ENCODE peak calls at places on chromosome 13, in seven cellular contexts. M is dorsolateral prefrontal cortex, D is uterus, O is right cardiac atrium, L is lung, G is endodermal cell, S is astrocyte. I is an unnamed sample.
A peak's percentile ranks its signal among the peaks of the same experiment; 100 is the strongest.

GRCh38 chr13:78709028-78709427 is 50.1 kb upstream of the OBI1 start:
- DNase-seq in S (peak; percentile 30), M (no peak), G (no peak), D (no peak), O (no peak), L (no peak), I (no peak)

GRCh38 chr13:114015608-114016295 is 41.9 kb upstream of the C13orf46 start:
- DNase-seq in O (peak; percentile 70), S (no peak), D (no peak), L (no peak), M (no peak), G (no peak), I (no peak)

GRCh38 chr13:113453962-113454361 is 674 bp upstream of the ADPRHL1 start:
- DNase-seq in M (no peak), O (no peak), S (peak; percentile 8), L (no peak), G (no peak), D (no peak), I (no peak)

GRCh38 chr13:46662690-46663089 is 109.7 kb downstream of the LRCH1 start:
- DNase-seq in O (no peak), D (no peak), M (no peak), S (no peak), L (no peak), G (no peak), I (no peak)

GRCh38 chr13:38819053-38819452 is 132.2 kb downstream of the FREM2 start:
- DNase-seq in O (no peak), M (no peak), G (no peak), S (peak; percentile 51), L (no peak), D (no peak), I (no peak)

GRCh38 chr13:46751811-46752635 is 44.9 kb downstream of the ESD start:
- DNase-seq in L (no peak), D (no peak), S (peak; percentile 60), M (no peak), O (no peak), G (no peak), I (no peak)

GRCh38 chr13:106286811-106287210 is 248.7 kb downstream of the EFNB2 start:
- DNase-seq in O (no peak), L (no peak), M (no peak), G (no peak), D (no peak), S (no peak), I (no peak)

GRCh38 chr13:112112534-112113276 is 45.8 kb downstream of the SOX1 start:
- DNase-seq in G (peak; percentile 11), O (no peak), S (no peak), M (no peak), L (no peak), D (no peak), I (peak; percentile 60)

GRCh38 chr13:22915442-22916082 is 265.2 kb upstream of the SGCG start:
- DNase-seq in O (peak; percentile 83), L (peak; percentile 55), G (peak; percentile 95), S (peak; percentile 33), D (peak; percentile 66), M (peak; percentile 42), I (no peak)

GRCh38 chr13:28059214-28059613 is 41.2 kb downstream of the FLT3 start:
- DNase-seq in O (peak; percentile 52), G (peak; percentile 88), D (no peak), L (no peak), M (no peak), S (no peak), I (no peak)

GRCh38 chr13:107937841-107938240 is 277.5 kb downstream of the LIG4 start:
- DNase-seq in O (no peak), G (no peak), M (no peak), L (no peak), S (no peak), D (no peak), I (no peak)

DNA sequence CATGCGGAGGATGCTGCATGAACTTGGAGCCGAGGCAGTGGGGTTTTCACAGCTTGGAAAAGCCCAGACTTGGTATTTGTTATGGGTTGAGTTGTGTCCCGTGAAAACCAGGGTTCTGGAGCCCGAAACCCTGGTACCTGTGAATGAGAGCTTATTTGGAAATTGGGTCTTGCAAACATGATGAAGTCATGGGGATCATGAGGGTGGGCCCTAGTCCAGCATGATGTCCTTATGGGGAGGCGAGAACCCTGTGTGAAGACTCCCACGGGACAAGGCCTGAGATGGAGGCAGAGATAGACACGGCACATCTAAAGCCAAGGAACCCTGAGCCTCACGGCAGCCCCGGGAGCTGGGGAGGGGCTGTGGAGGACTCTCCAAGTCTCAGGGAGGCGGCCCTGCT is 82.3 kb downstream of the ANKRD10 start:
- DNase-seq in G (no peak), L (no peak), M (no peak), D (no peak), O (no peak), S (no peak), I (no peak)
- H3K27me3 ChIP-seq in G (no peaks in the 10 kb centered on the region), L (no peaks in the 10 kb centered on the region), M (no peaks in the 10 kb centered on the region), D (no peaks in the 10 kb centered on the region), O (no peaks in the 10 kb centered on the region), S (peaks cover 10% of the 10 kb centered on the region), I (no peaks in the 10 kb centered on the region)

GRCh38 chr13:20706661-20707060 is 3.2 kb downstream of the IL17D start:
- DNase-seq in S (no peak), G (no peak), O (no peak), M (no peak), D (no peak), L (no peak), I (no peak)

GRCh38 chr13:20702530-20702929 is 969 bp upstream of the IL17D start:
- DNase-seq in O (no peak), D (no peak), M (no peak), L (no peak), S (no peak), G (no peak), I (peak; percentile 81)

GRCh38 chr13:20702945-20703784 is at the start of gene IL17D:
- DNase-seq in L (no peak), D (no peak), O (peak; percentile 74), S (no peak), G (peak; percentile 79), M (no peak), I (no peak)

GRCh38 chr13:20704459-20705069 is 1.1 kb downstream of the IL17D start:
- DNase-seq in S (no peak), M (no peak), D (no peak), G (peak; percentile 57), O (peak; percentile 57), L (no peak), I (no peak)

DNA sequence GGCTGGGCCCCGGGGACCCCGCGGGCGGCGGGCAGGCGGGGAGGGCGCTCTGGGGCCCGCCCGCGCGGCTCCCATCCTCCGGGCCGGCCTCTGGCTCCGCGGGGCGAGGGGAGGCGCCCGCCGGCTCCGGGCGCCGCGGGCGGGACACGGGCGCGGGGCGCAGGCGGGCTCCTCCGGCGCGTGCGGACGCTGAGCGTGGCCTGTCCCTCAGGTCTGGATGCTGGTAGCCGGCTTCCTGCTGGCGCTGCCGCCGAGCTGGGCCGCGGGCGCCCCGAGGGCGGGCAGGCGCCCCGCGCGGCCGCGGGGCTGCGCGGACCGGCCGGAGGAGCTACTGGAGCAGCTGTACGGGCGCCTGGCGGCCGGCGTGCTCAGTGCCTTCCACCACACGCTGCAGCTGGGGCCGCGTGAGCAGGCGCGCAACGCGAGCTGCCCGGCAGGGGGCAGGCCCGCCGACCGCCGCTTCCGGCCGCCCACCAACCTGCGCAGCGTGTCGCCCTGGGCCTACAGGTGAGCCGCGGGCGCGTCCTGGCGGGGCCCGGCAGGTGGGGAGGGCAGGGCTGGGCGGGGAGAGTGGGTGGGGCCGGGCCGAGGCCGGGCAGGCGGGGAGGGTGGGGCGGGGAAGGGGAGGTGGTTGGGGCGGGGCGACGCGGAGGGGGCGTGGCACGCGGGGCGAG is 423 bp downstream of the IL17D start:
- DNase-seq in S (peak; percentile 62), G (peak; percentile 92), L (peak; percentile 85), O (peak; percentile 92), M (peak; percentile 54), D (peak; percentile 73), I (no peak)
- H3K27me3 ChIP-seq in S (peaks cover 16% of the 10 kb centered on the region), G (peaks cover 30% of the 10 kb centered on the region), L (no peaks in the 10 kb centered on the region), O (no peaks in the 10 kb centered on the region), M (no peaks in the 10 kb centered on the region), D (no peaks in the 10 kb centered on the region), I (no peaks in the 10 kb centered on the region)

DNA sequence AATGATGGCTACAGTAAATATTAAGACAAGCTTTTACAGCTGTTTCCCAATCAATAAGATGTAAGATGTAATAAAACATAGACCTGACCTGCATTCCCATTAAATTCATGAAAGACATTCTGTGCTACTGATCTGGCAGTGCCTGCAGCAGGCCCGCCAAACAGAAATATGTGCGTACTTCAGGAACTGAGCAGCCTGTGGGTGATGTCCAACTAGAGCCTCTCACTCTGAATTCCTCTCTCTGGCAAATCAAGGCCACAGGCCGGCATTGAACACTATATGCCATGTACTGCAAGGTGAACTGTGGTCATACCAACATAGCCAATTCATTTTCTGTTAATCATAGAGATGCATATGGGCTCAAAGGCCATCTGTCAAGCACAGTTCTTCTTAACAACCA is 17.8 kb downstream of the SHISA2 start:
- DNase-seq in G (no peak), L (no peak), M (no peak), O (no peak), D (no peak), S (no peak), I (no peak)
- H3K27me3 ChIP-seq in G (no peaks in the 10 kb centered on the region), L (no peaks in the 10 kb centered on the region), M (no peaks in the 10 kb centered on the region), O (no peaks in the 10 kb centered on the region), D (no peaks in the 10 kb centered on the region), S (no peaks in the 10 kb centered on the region), I (no peaks in the 10 kb centered on the region)

DNA sequence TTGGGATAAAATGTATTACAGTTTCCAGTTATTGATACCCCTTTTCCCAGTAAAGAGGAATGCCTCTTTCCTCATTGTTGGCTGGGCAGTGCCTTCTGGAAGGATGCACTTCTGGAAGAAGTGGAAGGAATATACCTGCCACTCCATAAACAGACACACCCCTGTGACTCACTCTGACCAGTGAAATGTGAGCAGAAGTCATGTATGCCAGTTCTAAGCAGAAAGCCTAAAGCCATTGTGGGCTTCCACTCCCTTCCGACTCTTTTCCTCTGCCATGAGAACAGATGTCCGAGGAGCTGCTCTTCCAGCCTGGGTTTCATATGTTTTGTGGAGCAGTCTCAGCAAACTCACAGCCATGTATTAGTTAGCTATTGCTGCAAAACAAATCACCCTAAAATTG is 166.1 kb upstream of the SERP2 start:
- DNase-seq in O (no peak), D (no peak), S (no peak), L (no peak), G (no peak), M (no peak), I (no peak)
- H3K27me3 ChIP-seq in O (no peaks in the 10 kb centered on the region), D (no peaks in the 10 kb centered on the region), S (peaks cover 5% of the 10 kb centered on the region), L (no peaks in the 10 kb centered on the region), G (peaks cover 17% of the 10 kb centered on the region), M (no peaks in the 10 kb centered on the region), I (no peaks in the 10 kb centered on the region)

DNA sequence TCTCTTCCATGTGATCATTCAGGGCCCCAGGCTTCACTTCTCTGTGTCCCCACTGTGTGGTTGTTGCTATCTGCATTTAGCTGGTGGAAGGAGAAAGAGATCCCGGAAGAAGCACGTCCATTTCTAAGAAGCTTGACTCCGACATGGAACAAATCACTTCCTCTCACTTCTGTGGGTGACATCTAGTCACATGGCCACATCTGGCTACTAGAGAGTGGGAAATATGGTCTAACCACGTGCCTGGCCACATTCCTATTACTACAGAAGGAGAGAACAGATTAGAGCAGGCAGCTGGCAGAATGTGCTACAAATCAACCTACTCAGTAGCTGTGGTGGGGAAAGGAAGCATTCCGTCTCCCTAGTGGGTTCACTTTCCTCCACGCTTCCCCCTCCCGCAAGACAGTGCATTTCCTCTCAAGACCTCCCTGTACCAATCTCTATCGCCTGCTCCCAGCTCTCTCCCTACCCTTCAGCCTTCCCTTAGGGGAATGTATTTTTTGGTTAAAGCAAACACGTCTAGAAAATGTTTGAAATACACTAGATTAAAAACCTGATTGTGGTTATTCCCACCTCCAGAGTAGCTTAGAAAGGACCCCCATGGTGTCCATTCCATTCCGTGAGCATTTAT is 7.8 kb upstream of the AMER2 start:
- DNase-seq in G (no peak), M (no peak), L (no peak), O (no peak), D (no peak), S (no peak), I (no peak)
- H3K27me3 ChIP-seq in G (no peaks in the 10 kb centered on the region), M (no peaks in the 10 kb centered on the region), L (no peaks in the 10 kb centered on the region), O (no peaks in the 10 kb centered on the region), D (no peaks in the 10 kb centered on the region), S (no peaks in the 10 kb centered on the region), I (no peaks in the 10 kb centered on the region)